ENCODE peak calls at places on chromosomes 6 and 20, in four cellular contexts. B, Y, F and D are unnamed samples.

GRCh38 chr20:18705490-18705889 is 108.1 kb upstream of the SCP2D1 start:
- DNase-seq in F (peak), Y (peak), B (no peak), D (peak)

GRCh38 chr6:7730852-7731251 is 5.0 kb downstream of the BMP6 start:
- DNase-seq in B (peak), Y (peak), F (peak), D (no peak)

GRCh38 chr6:51495016-51495805 is 592.2 kb downstream of the PKHD1 start:
- DNase-seq in F (no peak), B (no peak), Y (no peak), D (peak)

GRCh38 chr6:33410711-33411631 is at the start of gene PHF1:
- DNase-seq in F (no peak), B (no peak), Y (peak), D (peak)

GRCh38 chr6:122530440-122531046 is 58.9 kb upstream of the SERINC1 start:
- DNase-seq in B (peak), F (peak), Y (peak), D (peak)

GRCh38 chr20:35295058-35295457 is 2.8 kb upstream of the FAM83C start:
- DNase-seq in F (no peak), Y (no peak), B (no peak), D (no peak)

GRCh38 chr6:167099707-167100106 is 23.2 kb upstream of the CCR6 start:
- DNase-seq in B (no peak), Y (no peak), F (no peak), D (no peak)

GRCh38 chr6:81929828-81930227 is 177.3 kb upstream of the TENT5A start:
- DNase-seq in Y (peak), B (no peak), F (peak), D (no peak)

GRCh38 chr6:116511424-116512131 is at the start of gene CALHM5:
- DNase-seq in Y (peak), B (peak), F (peak), D (peak)

GRCh38 chr6:165891320-165891719 is 228.3 kb upstream of the PDE10A start:
- DNase-seq in B (no peak), Y (no peak), F (no peak), D (no peak)

GRCh38 chr6:152313542-152314482 is 323.4 kb downstream of the SYNE1 start:
- DNase-seq in Y (peak), B (no peak), F (peak), D (no peak)

GRCh38 chr6:167103041-167103816 is 19.7 kb upstream of the CCR6 start:
- DNase-seq in B (no peak), F (no peak), Y (no peak), D (no peak)

GRCh38 chr6:42316390-42316970 is 98.8 kb upstream of the MRPS10 start:
- DNase-seq in Y (peak), B (peak), F (peak), D (peak)